ENCODE peak calls at places on chromosomes 11 and 22, in four cellular contexts. S is NCI-H345, V is NCI-H460, K is lower leg skin. L is an unnamed sample.

GRCh38 chr11:33775832-33776231 is 1.5 kb upstream of the FBXO3 start:
- DNase-seq in S (no peak), V (no peak), K (no peak), L (no peak)

GRCh38 chr11:1604181-1604580 is 4.1 kb downstream of the KRTAP5-3 start:
- DNase-seq in S (no peak), V (no peak), K (no peak), L (no peak)

GRCh38 chr11:65793144-65793581 is 6.3 kb downstream of the OVOL1 start:
- DNase-seq in S (peak; percentile 57), V (no peak), K (peak; percentile 93), L (peak; percentile 89)

GRCh38 chr11:62444271-62444833 is 25.5 kb downstream of the SCGB1A1 start:
- DNase-seq in S (peak; percentile 66), V (no peak), K (peak; percentile 94), L (peak; percentile 45)

GRCh38 chr22:19992921-19993355 is 23.7 kb downstream of the ARVCF start:
- DNase-seq in S (no peak), V (no peak), K (no peak), L (no peak)

GRCh38 chr22:42375982-42376381 is 56.2 kb downstream of the NFAM1 start:
- DNase-seq in S (no peak), V (no peak), K (peak; percentile 92), L (no peak)

GRCh38 chr22:28442951-28443876 is 236.4 kb downstream of the TTC28 start:
- DNase-seq in S (no peak), V (no peak), K (peak; percentile 91), L (no peak)

GRCh38 chr11:69297225-69297925 is 3.4 kb downstream of the MYEOV start:
- DNase-seq in S (peak; percentile 12), V (peak; percentile 91), K (peak; percentile 99), L (peak; percentile 41)

GRCh38 chr11:16925495-16926065 is 88.6 kb downstream of the PLEKHA7 start:
- DNase-seq in S (peak; percentile 41), V (no peak), K (no peak), L (peak; percentile 71)

GRCh38 chr11:67644472-67645418 is 5.2 kb upstream of the TBX10 start:
- DNase-seq in S (no peak), V (no peak), K (peak; percentile 81), L (no peak)

GRCh38 chr11:47616726-47617416 is 22.7 kb upstream of the C1QTNF4 start:
- DNase-seq in S (peak; percentile 3), V (peak; percentile 17), K (peak; percentile 79), L (no peak)

L was measured in NCI-H2029.